ENCODE peak calls at places on chromosomes 3 and 15, in four cellular contexts. W is stomach, P is HCT116, S is adrenal gland. V is an unnamed sample.

GRCh38 chr3:22269827-22270226 is 518.8 kb upstream of the ZNF385D start:
- DNase-seq in W (no peak), P (no peak), S (peak), V (no peak)

GRCh38 chr3:78846688-78847087 is 921.1 kb downstream of the ROBO1 start:
- DNase-seq in W (no peak), P (no peak), S (no peak), V (no peak)

GRCh38 chr3:129793356-129793755 is 100.2 kb downstream of the TMCC1 start:
- DNase-seq in W (no peak), P (no peak), S (no peak), V (peak)

GRCh38 chr3:46299608-46300460 is 54.1 kb upstream of the CCR2 start:
- DNase-seq in W (no peak), P (no peak), S (peak), V (no peak)

GRCh38 chr3:116192464-116192863 is 252.8 kb downstream of the LSAMP start:
- DNase-seq in W (no peak), P (no peak), S (no peak), V (no peak)

GRCh38 chr15:70530503-70530902 is 232.9 kb downstream of the UACA start:
- DNase-seq in W (no peak), P (no peak), S (no peak), V (no peak)

GRCh38 chr15:73906346-73907017 is 19.8 kb upstream of the LOXL1 start:
- DNase-seq in W (no peak), P (no peak), S (no peak), V (peak)

GRCh38 chr15:52281085-52282035 is 14.2 kb downstream of the MYO5C start:
- DNase-seq in W (peak), P (no peak), S (no peak), V (no peak)

GRCh38 chr3:133188996-133189395 is 150.8 kb downstream of the TMEM108 start:
- DNase-seq in W (no peak), P (no peak), S (no peak), V (no peak)

GRCh38 chr15:89776274-89777072 is at the start of gene MESP2:
- DNase-seq in W (peak), P (peak), S (peak), V (peak)

GRCh38 chr3:119294402-119294888 is 262 bp downstream of the ARHGAP31 start:
- DNase-seq in W (peak), P (no peak), S (peak), V (peak)

GRCh38 chr15:48354694-48355303 is 23.6 kb downstream of the DUT start:
- DNase-seq in W (no peak), P (no peak), S (no peak), V (no peak)

GRCh38 chr3:40639006-40639405 is 114.2 kb downstream of the ZNF621 start:
- DNase-seq in W (no peak), P (no peak), S (no peak), V (no peak)

GRCh38 chr15:96122077-96123027 is 208.1 kb upstream of the NR2F2 start:
- DNase-seq in W (no peak), P (peak), S (peak), V (no peak)

GRCh38 chr3:141228385-141228784 is 3.2 kb upstream of the PXYLP1 start:
- DNase-seq in W (no peak), P (no peak), S (no peak), V (no peak)

GRCh38 chr3:132788299-132788698 is 66.1 kb upstream of the NPHP3 start:
- DNase-seq in W (no peak), P (peak), S (peak), V (no peak)

GRCh38 chr3:21446027-21446426 is 305.0 kb downstream of the ZNF385D start:
- DNase-seq in W (no peak), P (no peak), S (no peak), V (no peak)

GRCh38 chr15:38354321-38354929 is 99.5 kb upstream of the FAM98B start:
- DNase-seq in W (peak), P (peak), S (peak), V (peak)

GRCh38 chr3:46915297-46915822 is 37.8 kb downstream of the PTH1R start:
- DNase-seq in W (no peak), P (no peak), S (no peak), V (no peak)

GRCh38 chr3:30752961-30753360 is 141.5 kb downstream of the GADL1 start:
- DNase-seq in W (peak), P (no peak), S (peak), V (peak)

GRCh38 chr3:72698154-72698917 is 149.9 kb downstream of the SHQ1 start:
- DNase-seq in W (no peak), P (no peak), S (no peak), V (no peak)

GRCh38 chr3:9298236-9298635 is 48.8 kb upstream of the SRGAP3 start:
- DNase-seq in W (no peak), P (no peak), S (no peak), V (no peak)

GRCh38 chr3:30628188-30628930 is 22.0 kb downstream of the TGFBR2 start:
- DNase-seq in W (no peak), P (no peak), S (no peak), V (no peak)

GRCh38 chr15:52144656-52145055 is 32.1 kb upstream of the BCL2L10 start:
- DNase-seq in W (no peak), P (no peak), S (no peak), V (peak)

GRCh38 chr3:105876745-105877624 is 8.2 kb upstream of the CBLB start:
- DNase-seq in W (no peak), P (no peak), S (no peak), V (no peak)

GRCh38 chr3:126961191-126961790 is 21.6 kb upstream of the PLXNA1 start:
- DNase-seq in W (no peak), P (no peak), S (peak), V (no peak)

GRCh38 chr15:62770752-62771151 is 271.8 kb upstream of the TPM1 start:
- DNase-seq in W (no peak), P (peak), S (no peak), V (no peak)

GRCh38 chr3:102225407-102226132 is 209.2 kb upstream of the ZPLD1 start:
- DNase-seq in W (no peak), P (peak), S (peak), V (peak)

GRCh38 chr3:25259871-25260270 is 168.2 kb upstream of the RARB start:
- DNase-seq in W (no peak), P (no peak), S (no peak), V (no peak)

GRCh38 chr3:173395073-173395411 is 2.5 kb upstream of the NLGN1 start:
- DNase-seq in W (peak), P (no peak), S (no peak), V (no peak)
- H3K4me3 ChIP-seq in W (peak), P (peak), S (peak), V (no peak)

GRCh38 chr3:49021813-49022720 is at the start of gene NDUFAF3:
- DNase-seq in W (peak), P (peak), S (peak), V (peak)
- TF ChIP-seq POLR2A in W (peak), P (peak), S (peak), V (peak)

GRCh38 chr15:49606594-49606993 is 14.0 kb downstream of the FAM227B start:
- DNase-seq in W (no peak), P (no peak), S (no peak), V (no peak)
- TF ChIP-seq CTCF in W (no peak), P (peak), S (no peak), V (no peak)

GRCh38 chr3:131501949-131502348 is 822 bp downstream of the MRPL3 start:
- DNase-seq in W (no peak), P (no peak), S (no peak), V (peak)

GRCh38 chr3:131502530-131503327 is at the start of gene MRPL3:
- DNase-seq in W (peak), P (peak), S (peak), V (peak)

GRCh38 chr3:131503328-131503650 is 518 bp upstream of the MRPL3 start:
- DNase-seq in W (no peak), P (no peak), S (no peak), V (peak)
- H3K4me3 ChIP-seq in W (peak), P (peak), S (peak), V (peak)

DNA sequence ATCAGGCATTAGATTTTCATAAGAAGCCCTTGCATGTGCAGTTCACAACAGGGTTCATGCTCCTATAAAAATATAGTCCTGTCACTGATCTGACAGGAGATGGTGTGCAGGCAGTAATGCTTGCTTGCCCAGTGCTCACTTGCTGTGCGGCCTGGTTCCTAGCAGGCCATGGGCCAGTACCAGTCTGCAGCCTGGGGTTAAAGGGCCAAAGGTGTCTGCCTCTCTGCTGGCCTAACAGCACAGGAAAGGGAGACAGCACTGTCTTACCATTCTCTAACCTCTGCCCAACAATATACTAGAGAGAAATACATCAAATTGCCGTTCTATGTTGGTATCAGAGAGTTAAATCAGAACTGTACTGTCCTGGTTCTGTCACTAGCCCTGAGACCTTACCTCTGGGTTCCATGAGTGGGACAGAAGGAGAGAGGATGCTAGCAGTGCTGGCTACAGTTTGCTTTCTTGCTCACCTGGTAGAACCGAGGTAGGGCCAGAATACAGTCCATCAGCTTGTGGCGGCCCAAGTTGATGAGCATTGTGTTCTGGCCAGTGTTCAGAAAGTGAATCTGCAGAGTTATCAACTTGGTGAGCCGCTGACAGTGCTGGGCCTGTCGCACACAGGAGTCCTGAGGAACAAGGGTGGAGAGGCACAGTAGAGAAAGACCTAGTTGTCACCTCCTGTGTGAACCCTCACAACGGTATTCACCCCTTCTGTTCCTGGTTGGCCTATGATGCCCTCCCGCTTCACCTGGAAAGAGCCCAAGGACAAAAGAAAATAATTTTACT is 28.6 kb downstream of the EIF3J start:
- DNase-seq in W (no peak), P (no peak), S (no peak), V (no peak)
- TF ChIP-seq POLR2A in W (no peak), P (no peak), S (no peak), V (peak)

DNA sequence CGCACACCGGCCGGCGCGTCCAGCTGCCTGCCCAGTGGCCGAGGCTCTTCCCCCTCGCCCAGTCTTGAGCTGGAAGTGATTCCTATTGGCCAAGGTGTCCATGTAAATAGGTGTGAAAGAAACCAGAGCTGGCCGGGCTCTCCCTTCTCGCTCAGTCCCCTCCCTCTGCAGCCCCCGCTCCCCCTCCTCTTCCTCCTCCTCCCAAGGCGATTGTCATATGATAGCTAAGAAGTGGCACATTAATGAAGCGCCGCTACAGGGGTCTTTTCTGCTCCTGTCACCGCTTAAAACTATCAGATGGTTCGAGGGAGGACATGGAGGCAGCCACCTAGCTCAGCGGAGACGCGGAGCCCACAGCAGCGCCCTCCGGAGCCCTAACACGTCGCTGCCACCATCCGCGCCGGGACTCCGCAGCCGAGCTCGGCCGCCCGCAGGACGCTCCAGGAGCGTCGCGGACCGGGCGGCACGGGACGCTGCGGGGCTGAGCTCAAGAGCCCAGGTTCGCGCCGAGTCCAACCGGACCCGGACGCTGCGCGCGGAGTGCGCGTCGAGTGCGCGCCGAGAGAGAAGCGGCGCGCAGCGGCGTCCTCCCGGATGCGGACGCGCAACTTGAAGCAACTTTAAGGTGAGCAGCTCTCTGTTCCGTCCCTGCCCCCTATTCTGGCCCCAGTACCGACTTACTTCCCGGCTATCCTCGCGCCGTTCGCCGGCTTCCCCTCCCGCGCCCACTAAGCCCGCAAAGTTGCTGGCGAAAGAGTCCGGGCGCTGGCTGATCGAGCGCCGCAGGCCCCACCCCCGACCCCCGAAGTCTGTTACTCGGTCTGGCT is at the start of gene FOXB1:
- DNase-seq in W (no peak), P (no peak), S (no peak), V (no peak)
- TF ChIP-seq CTCF in W (no peak), P (no peak), S (no peak), V (no peak)

GRCh38 chr15:26894181-26894580 is 27.3 kb downstream of the GABRA5 start:
- DNase-seq in W (no peak), P (no peak), S (no peak), V (no peak)

GRCh38 chr15:26893351-26894065 is 26.6 kb downstream of the GABRA5 start:
- DNase-seq in W (no peak), P (no peak), S (no peak), V (no peak)

GRCh38 chr15:26891448-26891881 is 24.6 kb downstream of the GABRA5 start:
- DNase-seq in W (peak), P (no peak), S (peak), V (peak)

GRCh38 chr15:26892119-26892518 is 25.3 kb downstream of the GABRA5 start:
- DNase-seq in W (no peak), P (no peak), S (no peak), V (no peak)

DNA sequence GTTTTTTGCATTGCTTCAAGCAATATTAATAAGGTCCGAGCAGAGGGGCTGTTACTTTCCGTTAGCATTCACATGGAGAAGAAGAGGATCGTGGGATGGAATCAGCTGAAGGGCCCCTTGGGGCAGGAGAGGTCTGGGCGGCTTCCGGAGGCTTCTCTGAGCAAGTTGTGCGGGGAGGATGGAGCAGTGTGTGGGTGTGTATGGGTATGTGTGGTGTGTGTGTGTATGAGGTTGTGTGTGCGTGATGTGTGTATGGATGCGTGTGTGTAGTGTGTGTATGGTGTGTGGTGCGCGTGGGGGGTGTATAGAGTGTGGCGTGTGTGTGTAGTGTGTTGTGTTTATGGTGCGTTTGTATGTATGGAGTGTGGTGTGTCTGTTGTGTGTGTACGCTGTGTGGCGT is 25.8 kb downstream of the GABRA5 start:
- DNase-seq in W (no peak), P (no peak), S (no peak), V (no peak)
- H3K4me3 ChIP-seq in W (no peak), P (no peak), S (no peak), V (no peak)

GRCh38 chr3:150762662-150763121 is 277 bp downstream of the SIAH2 start:
- DNase-seq in W (no peak), P (no peak), S (no peak), V (no peak)

GRCh38 chr3:150759319-150759718 is 3.6 kb downstream of the SIAH2 start:
- DNase-seq in W (no peak), P (no peak), S (no peak), V (no peak)

GRCh38 chr3:150759947-150760346 is 3.0 kb downstream of the SIAH2 start:
- DNase-seq in W (no peak), P (no peak), S (no peak), V (no peak)

GRCh38 chr3:150761831-150762661 is 923 bp downstream of the SIAH2 start:
- DNase-seq in W (peak), P (no peak), S (peak), V (peak)

GRCh38 chr3:150760431-150761200 is 2.4 kb downstream of the SIAH2 start:
- DNase-seq in W (no peak), P (no peak), S (no peak), V (no peak)
- TF ChIP-seq POLR2A in W (no peak), P (no peak), S (no peak), V (no peak)

DNA sequence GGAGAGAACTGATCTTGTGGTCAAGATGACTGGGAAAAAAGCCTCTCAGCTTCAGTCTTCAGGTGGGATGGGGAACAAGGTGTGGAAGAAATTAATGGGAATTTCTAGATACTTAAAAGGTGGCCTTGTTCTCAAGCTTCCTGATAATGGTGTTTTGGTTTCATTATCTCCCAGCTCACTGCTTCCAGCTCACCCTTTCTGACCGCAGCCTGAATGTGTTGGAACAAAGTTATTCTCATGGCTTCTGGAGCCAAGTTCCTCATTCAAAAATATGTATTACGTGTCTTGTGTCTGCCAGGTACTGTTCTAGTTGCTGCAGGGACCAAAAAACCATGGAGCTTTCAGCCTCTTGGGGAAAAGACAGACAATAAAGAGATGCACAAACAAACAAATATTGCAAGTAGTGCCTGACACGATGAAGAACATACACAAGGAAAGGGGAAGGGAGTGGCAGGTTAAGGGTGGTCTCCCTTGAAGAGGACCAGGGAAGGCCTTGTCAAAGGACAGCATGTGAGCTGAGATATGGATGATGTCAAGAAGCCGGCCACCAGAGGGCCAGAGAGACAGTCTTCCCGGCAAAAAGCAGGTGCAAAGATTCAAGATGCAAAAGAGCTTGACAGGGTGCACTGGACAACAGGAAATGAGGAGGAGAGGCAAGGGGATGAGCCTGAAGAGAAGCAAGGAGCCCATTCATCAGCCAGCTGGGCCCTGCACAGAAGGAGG is 35.5 kb downstream of the ARRDC4 start:
- DNase-seq in W (peak), P (no peak), S (peak), V (peak)
- TF ChIP-seq CTCF in W (no peak), P (peak), S (no peak), V (peak)

V was measured in NB4.